ENCODE peak calls at places on chromosomes 7 and 10, in eight cellular contexts. T is tibial nerve, B is lower lobe of right lung, H is fibroblast of the aortic adventitia, X is PC-9, Y is heart right ventricle, R is GM06990, A is H7. I is an unnamed sample.

GRCh38 chr10:104344219-104344618 is 6.0 kb upstream of the ITPRIP start:
- DNase-seq in T (no peak), B (no peak), H (no peak), X (no peak), Y (no peak), R (no peak), A (no peak), I (no peak)

GRCh38 chr7:132609222-132609621 is 33.0 kb upstream of the PLXNA4 start:
- DNase-seq in T (no peak), B (no peak), H (no peak), X (no peak), Y (no peak), R (no peak), A (no peak), I (no peak)

GRCh38 chr7:105277341-105277740 is 111.4 kb downstream of the SRPK2 start:
- DNase-seq in T (no peak), B (no peak), H (peak), X (no peak), Y (no peak), R (no peak), A (no peak), I (no peak)

GRCh38 chr7:319267-319661 is 29.3 kb downstream of the FOXL3 start:
- DNase-seq in T (no peak), B (peak), H (no peak), X (no peak), Y (peak), R (no peak), A (no peak), I (no peak)

GRCh38 chr10:6600224-6600987 is 20.3 kb upstream of the PRKCQ start:
- DNase-seq in T (no peak), B (no peak), H (no peak), X (no peak), Y (no peak), R (no peak), A (no peak), I (no peak)

GRCh38 chr7:158819571-158820203 is 9.6 kb downstream of the ESYT2 start:
- DNase-seq in T (no peak), B (no peak), H (no peak), X (no peak), Y (no peak), R (no peak), A (no peak), I (no peak)

GRCh38 chr7:82803411-82803810 is 359.3 kb downstream of the PCLO start:
- DNase-seq in T (no peak), B (no peak), H (no peak), X (no peak), Y (no peak), R (no peak), A (no peak), I (no peak)

GRCh38 chr10:33235951-33236350 is 98.5 kb downstream of the NRP1 start:
- DNase-seq in T (no peak), B (no peak), H (peak), X (no peak), Y (no peak), R (no peak), A (no peak), I (no peak)

GRCh38 chr7:157671358-157672255 is 334.8 kb downstream of the DNAJB6 start:
- DNase-seq in T (no peak), B (no peak), H (no peak), X (no peak), Y (no peak), R (no peak), A (no peak), I (no peak)

GRCh38 chr10:118101501-118101900 is 54.8 kb upstream of the RAB11FIP2 start:
- DNase-seq in T (no peak), B (no peak), H (no peak), X (no peak), Y (no peak), R (no peak), A (no peak), I (no peak)

GRCh38 chr10:36441557-36441956 is 683.8 kb upstream of the ANKRD30A start:
- DNase-seq in T (no peak), B (no peak), H (peak), X (no peak), Y (no peak), R (no peak), A (no peak), I (no peak)

GRCh38 chr10:71957546-71958275 is 6.5 kb upstream of the CHST3 start:
- DNase-seq in T (no peak), B (no peak), H (peak), X (no peak), Y (no peak), R (no peak), A (no peak), I (no peak)

GRCh38 chr10:5449823-5450222 is 37.5 kb downstream of the NET1 start:
- DNase-seq in T (no peak), B (no peak), H (peak), X (no peak), Y (no peak), R (no peak), A (no peak), I (peak)

GRCh38 chr7:149790146-149790548 is 16.8 kb upstream of the ZNF467 start:
- DNase-seq in T (no peak), B (peak), H (no peak), X (no peak), Y (peak), R (no peak), A (peak), I (no peak)

GRCh38 chr7:505171-505570 is 14.5 kb downstream of the PDGFA start:
- DNase-seq in T (no peak), B (peak), H (no peak), X (no peak), Y (no peak), R (no peak), A (no peak), I (peak)

GRCh38 chr7:108307246-108307982 is 148.8 kb downstream of the NRCAM start:
- DNase-seq in T (no peak), B (no peak), H (no peak), X (no peak), Y (no peak), R (no peak), A (no peak), I (no peak)

GRCh38 chr7:3109516-3109915 is 65.8 kb upstream of the CARD11 start:
- DNase-seq in T (no peak), B (no peak), H (peak), X (no peak), Y (no peak), R (no peak), A (no peak), I (no peak)

GRCh38 chr10:11874568-11875182 is 51.5 kb downstream of the PROSER2 start:
- DNase-seq in T (no peak), B (no peak), H (peak), X (peak), Y (peak), R (no peak), A (peak), I (peak)

GRCh38 chr7:147279516-147279915 is 1162.9 kb downstream of the CNTNAP2 start:
- DNase-seq in T (no peak), B (no peak), H (no peak), X (no peak), Y (no peak), R (no peak), A (no peak), I (no peak)

GRCh38 chr10:133314911-133315310 is 6.2 kb downstream of the ZNF511 start:
- DNase-seq in T (no peak), B (peak), H (no peak), X (no peak), Y (no peak), R (no peak), A (no peak), I (no peak)

GRCh38 chr10:16439294-16439693 is 2.5 kb downstream of the PTER start:
- DNase-seq in T (no peak), B (no peak), H (peak), X (no peak), Y (no peak), R (no peak), A (no peak), I (no peak)

GRCh38 chr10:5476918-5477525 is 22.3 kb downstream of the CALML5 start:
- DNase-seq in T (no peak), B (no peak), H (no peak), X (no peak), Y (no peak), R (no peak), A (peak), I (no peak)

GRCh38 chr10:44860811-44861751 is 50.1 kb upstream of the TMEM72 start:
- DNase-seq in T (peak), B (no peak), H (peak), X (peak), Y (no peak), R (no peak), A (peak), I (no peak)

GRCh38 chr10:48406204-48406603 is 99.7 kb downstream of the MAPK8 start:
- DNase-seq in T (no peak), B (no peak), H (peak), X (no peak), Y (no peak), R (no peak), A (peak), I (no peak)

GRCh38 chr7:100485514-100485913 is 1.8 kb downstream of the NYAP1 start:
- DNase-seq in T (no peak), B (no peak), H (no peak), X (no peak), Y (no peak), R (no peak), A (peak), I (no peak)

GRCh38 chr7:100486111-100486636 is 2.4 kb downstream of the NYAP1 start:
- DNase-seq in T (no peak), B (no peak), H (no peak), X (no peak), Y (no peak), R (no peak), A (peak), I (no peak)

GRCh38 chr7:100489121-100489520 is 5.4 kb downstream of the NYAP1 start:
- DNase-seq in T (no peak), B (no peak), H (no peak), X (no peak), Y (no peak), R (no peak), A (peak), I (no peak)

GRCh38 chr7:100488333-100489095 is 4.8 kb downstream of the NYAP1 start:
- DNase-seq in T (no peak), B (no peak), H (no peak), X (no peak), Y (no peak), R (no peak), A (peak), I (no peak)

GRCh38 chr7:100486753-100487446 is 3.2 kb downstream of the NYAP1 start:
- DNase-seq in T (no peak), B (no peak), H (no peak), X (no peak), Y (no peak), R (no peak), A (peak), I (no peak)
- H3K4me3 ChIP-seq in T (no peak), B (no peak), H (no peak), X (no peak), Y (no peak), R (no peak), A (no peak), I (no peak)

GRCh38 chr7:130432886-130433285 is 7.9 kb downstream of the CEP41 start:
- DNase-seq in T (no peak), B (no peak), H (peak), X (no peak), Y (no peak), R (no peak), A (no peak), I (no peak)

GRCh38 chr7:130433336-130433735 is 7.5 kb downstream of the CEP41 start:
- DNase-seq in T (no peak), B (no peak), H (no peak), X (no peak), Y (no peak), R (no peak), A (no peak), I (no peak)

GRCh38 chr7:130435455-130435854 is 5.4 kb downstream of the CEP41 start:
- DNase-seq in T (no peak), B (no peak), H (no peak), X (no peak), Y (no peak), R (no peak), A (no peak), I (no peak)

GRCh38 chr7:130429019-130429418 is 11.8 kb downstream of the CEP41 start:
- DNase-seq in T (no peak), B (no peak), H (no peak), X (no peak), Y (no peak), R (no peak), A (no peak), I (no peak)

GRCh38 chr7:130430841-130431713 is 9.7 kb downstream of the CEP41 start:
- DNase-seq in T (no peak), B (no peak), H (peak), X (no peak), Y (peak), R (no peak), A (no peak), I (no peak)
- H3K4me3 ChIP-seq in T (no peak), B (peak), H (peak), X (no peak), Y (peak), R (no peak), A (no peak), I (no peak)

GRCh38 chr7:89797965-89798598 is 356.2 kb upstream of the STEAP1 start:
- DNase-seq in T (no peak), B (no peak), H (no peak), X (no peak), Y (no peak), R (no peak), A (no peak), I (no peak)
- H3K4me3 ChIP-seq in T (no peak), B (no peak), H (no peak), X (no peak), Y (no peak), R (no peak), A (no peak), I (no peak)

GRCh38 chr10:58438986-58439385 is 53.8 kb downstream of the TFAM start:
- DNase-seq in T (no peak), B (no peak), H (no peak), X (no peak), Y (no peak), R (no peak), A (no peak), I (no peak)

GRCh38 chr10:58436071-58436470 is 50.9 kb downstream of the TFAM start:
- DNase-seq in T (no peak), B (no peak), H (no peak), X (peak), Y (no peak), R (no peak), A (no peak), I (no peak)

GRCh38 chr10:58439632-58440364 is 54.6 kb downstream of the TFAM start:
- DNase-seq in T (no peak), B (no peak), H (no peak), X (no peak), Y (no peak), R (no peak), A (no peak), I (no peak)

GRCh38 chr10:58440484-58440883 is 55.3 kb downstream of the TFAM start:
- DNase-seq in T (no peak), B (no peak), H (no peak), X (no peak), Y (no peak), R (no peak), A (no peak), I (no peak)

GRCh38 chr10:58438340-58438739 is 53.1 kb downstream of the TFAM start:
- DNase-seq in T (no peak), B (no peak), H (peak), X (no peak), Y (no peak), R (no peak), A (no peak), I (no peak)
- H3K4me3 ChIP-seq in T (no peak), B (no peak), H (no peak), X (no peak), Y (no peak), R (no peak), A (no peak), I (no peak)

GRCh38 chr10:92692697-92693533 is 3.2 kb downstream of the HHEX start:
- DNase-seq in T (no peak), B (no peak), H (no peak), X (no peak), Y (no peak), R (no peak), A (no peak), I (no peak)

GRCh38 chr10:92696606-92697383 is 7.0 kb downstream of the HHEX start:
- DNase-seq in T (no peak), B (no peak), H (no peak), X (no peak), Y (no peak), R (no peak), A (peak), I (no peak)

GRCh38 chr10:92693534-92693893 is 3.8 kb downstream of the HHEX start:
- DNase-seq in T (no peak), B (no peak), H (no peak), X (no peak), Y (no peak), R (no peak), A (no peak), I (no peak)

GRCh38 chr10:92697663-92698511 is 8.1 kb downstream of the HHEX start:
- DNase-seq in T (no peak), B (no peak), H (no peak), X (no peak), Y (no peak), R (peak), A (no peak), I (no peak)

GRCh38 chr10:92695679-92696605 is 6.2 kb downstream of the HHEX start:
- DNase-seq in T (no peak), B (no peak), H (peak), X (no peak), Y (peak), R (no peak), A (peak), I (no peak)
- H3K4me3 ChIP-seq in T (no peak), B (no peak), H (peak), X (no peak), Y (peak), R (no peak), A (peak), I (no peak)

GRCh38 chr7:154880512-154880911 is 122.4 kb downstream of the PAXIP1 start:
- DNase-seq in T (no peak), B (no peak), H (no peak), X (no peak), Y (no peak), R (no peak), A (no peak), I (no peak)
- H3K4me3 ChIP-seq in T (no peak), B (no peak), H (no peak), X (no peak), Y (no peak), R (no peak), A (no peak), I (no peak)

DNA sequence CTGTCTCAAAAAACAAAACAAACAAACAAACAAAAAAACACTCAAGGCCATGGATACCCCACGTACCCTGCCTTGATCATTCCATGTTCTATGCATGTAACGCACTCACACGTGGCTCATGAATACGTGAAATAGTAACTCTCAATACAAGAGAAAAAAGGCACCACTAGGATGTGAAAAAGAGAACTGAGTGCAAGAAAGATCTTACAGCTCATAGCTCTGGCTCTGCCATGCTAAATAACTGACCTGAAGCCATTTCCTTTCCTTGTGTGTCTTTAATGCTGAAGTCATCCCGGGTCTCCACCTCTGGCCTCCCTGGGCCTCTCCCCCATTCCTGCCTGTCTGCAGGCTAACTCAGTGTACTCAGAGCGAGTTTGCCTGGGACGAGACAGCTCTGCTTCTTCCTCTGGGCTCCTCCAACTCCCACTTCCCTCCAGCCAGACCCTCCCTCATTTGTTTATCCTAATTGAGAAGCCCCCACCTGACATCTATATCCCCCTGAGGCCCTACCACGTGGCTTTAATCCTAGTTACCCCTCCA is 117.3 kb downstream of the PRPF18 start:
- DNase-seq in T (no peak), B (no peak), H (no peak), X (no peak), Y (no peak), R (no peak), A (no peak), I (no peak)
- H3K4me3 ChIP-seq in T (no peak), B (no peak), H (no peak), X (no peak), Y (peak), R (peak), A (no peak), I (no peak)

GRCh38 chr7:50391386-50391785 is 58.8 kb downstream of the FIGNL1 start:
- DNase-seq in T (no peak), B (no peak), H (no peak), X (no peak), Y (no peak), R (no peak), A (no peak), I (no peak)
- H3K4me3 ChIP-seq in T (no peak), B (no peak), H (no peak), X (no peak), Y (no peak), R (no peak), A (no peak), I (no peak)

I was measured in Caco-2.